ENCODE peak calls at places on chromosomes 5 and 9, in five cellular contexts. I is A549, L is GM10248, Q is epithelial cell of prostate, J is ACHN. M is an unnamed sample.

GRCh38 chr5:6686916-6687409 is 26.3 kb upstream of the TENT4A start:
- DNase-seq in J (no peak), I (no peak), L (no peak), Q (no peak), M (peak)

GRCh38 chr5:148585988-148586387 is 68.3 kb downstream of the HTR4 start:
- DNase-seq in Q (no peak), I (no peak), L (no peak), J (no peak), M (no peak)

GRCh38 chr5:141849371-141850182 is 28.6 kb downstream of the PCDH1 start:
- DNase-seq in Q (no peak), I (peak), L (peak), J (peak), M (peak)

GRCh38 chr9:93205045-93205768 is 21.3 kb downstream of the WNK2 start:
- DNase-seq in J (no peak), I (no peak), L (no peak), Q (no peak), M (peak)

GRCh38 chr9:117247271-117247670 is 167.6 kb downstream of the ASTN2 start:
- DNase-seq in J (peak), L (peak), Q (no peak), I (peak), M (peak)

GRCh38 chr9:98045234-98046160 is 11.0 kb upstream of the NANS start:
- DNase-seq in J (no peak), Q (no peak), L (no peak), I (peak), M (peak)

GRCh38 chr5:112784726-112785125 is 47.0 kb downstream of the APC start:
- DNase-seq in L (no peak), I (no peak), Q (no peak), J (no peak), M (peak)

GRCh38 chr5:73369283-73369682 is 79.3 kb downstream of the FOXD1 start:
- DNase-seq in I (no peak), L (no peak), J (no peak), Q (no peak), M (peak)

GRCh38 chr9:4572184-4572826 is 82.0 kb downstream of the SLC1A1 start:
- DNase-seq in I (no peak), L (no peak), Q (no peak), J (no peak), M (no peak)

GRCh38 chr5:113117543-113118110 is 141.0 kb downstream of the DCP2 start:
- DNase-seq in J (no peak), Q (peak), L (no peak), I (no peak), M (peak)

GRCh38 chr5:68226564-68227073 is 11.1 kb downstream of the PIK3R1 start:
- DNase-seq in J (no peak), Q (no peak), L (no peak), I (no peak), M (no peak)

GRCh38 chr9:119278138-119278537 is 91.1 kb downstream of the BRINP1 start:
- DNase-seq in L (no peak), Q (no peak), I (no peak), J (no peak), M (no peak)

GRCh38 chr9:129109504-129109903 is 1.1 kb downstream of the CRAT start:
- DNase-seq in I (peak), Q (no peak), J (no peak), L (no peak), M (peak)

GRCh38 chr9:130996205-130996604 is 12.8 kb upstream of the LAMC3 start:
- DNase-seq in Q (no peak), L (no peak), I (no peak), J (no peak), M (no peak)

M was measured in myocyte.